ENCODE peak calls at places on chromosomes 12 and 14, in ten cellular contexts. V, Q, R, C, U, H, I, S, O and Y are unnamed samples.
A peak's percentile ranks its signal among the peaks of the same experiment; 100 is the strongest.

GRCh38 chr12:131229426-131230339 is 276.0 kb downstream of the ADGRD1 start:
- DNase-seq in Q (no peak), R (peak; percentile 96), C (no peak), H (peak; percentile 45), O (no peak), S (peak; percentile 60), V (peak; percentile 99), I (no peak), U (peak; percentile 76), Y (peak; percentile 90)

GRCh38 chr14:66746316-66747006 is 238.5 kb downstream of the GPHN start:
- DNase-seq in U (no peak), Q (peak; percentile 78), O (peak; percentile 70), I (peak; percentile 9), R (no peak), S (no peak), C (peak; percentile 27), H (no peak), V (peak; percentile 25), Y (peak; percentile 28)

GRCh38 chr14:32027255-32027939 is 49.7 kb upstream of the ARHGAP5 start:
- DNase-seq in I (no peak), H (no peak), U (no peak), Q (peak; percentile 58), V (no peak), R (no peak), O (no peak), C (no peak), S (no peak), Y (no peak)

GRCh38 chr12:91947459-91947858 is 198.2 kb downstream of the BTG1 start:
- DNase-seq in H (no peak), C (no peak), S (no peak), R (no peak), Q (no peak), V (no peak), I (no peak), O (no peak), U (no peak), Y (no peak)

GRCh38 chr12:78888583-78888982 is 24.0 kb downstream of the SYT1 start:
- DNase-seq in Q (peak; percentile 24), O (no peak), U (no peak), I (no peak), S (no peak), H (no peak), R (no peak), V (no peak), C (no peak), Y (no peak)

GRCh38 chr14:50039734-50040400 is 76.5 kb downstream of the VCPKMT start:
- DNase-seq in I (no peak), C (no peak), S (no peak), V (no peak), R (no peak), U (no peak), H (peak; percentile 68), O (no peak), Q (peak; percentile 93), Y (no peak)

GRCh38 chr14:74580275-74580672 is 31.8 kb downstream of the LTBP2 start:
- DNase-seq in V (no peak), S (no peak), I (no peak), U (peak; percentile 19), O (no peak), H (no peak), R (no peak), C (no peak), Q (no peak), Y (no peak)

GRCh38 chr12:18703326-18703725 is 34.5 kb downstream of the PLCZ1 start:
- DNase-seq in Q (no peak), I (no peak), H (no peak), S (no peak), C (no peak), R (no peak), O (peak; percentile 30), V (no peak), U (no peak), Y (no peak)

GRCh38 chr12:71447691-71448660 is 8.4 kb downstream of the LGR5 start:
- DNase-seq in V (no peak), Q (peak; percentile 5), I (no peak), U (no peak), H (no peak), S (no peak), O (no peak), R (no peak), C (peak; percentile 67), Y (no peak)

GRCh38 chr14:20494935-20495766 is 10.2 kb upstream of the RNASE10 start:
- DNase-seq in S (no peak), I (no peak), Q (peak; percentile 30), V (no peak), U (no peak), O (peak; percentile 70), R (no peak), C (no peak), H (no peak), Y (no peak)

GRCh38 chr12:99767809-99768208 is 120.3 kb downstream of the GARIN6 start:
- DNase-seq in H (no peak), O (peak; percentile 45), I (no peak), R (no peak), Q (peak; percentile 40), V (no peak), C (peak; percentile 15), S (no peak), U (no peak), Y (no peak)

GRCh38 chr14:53845813-53846693 is 110.6 kb downstream of the BMP4 start:
- DNase-seq in S (no peak), H (no peak), O (no peak), Q (no peak), R (no peak), U (no peak), I (no peak), V (no peak), C (no peak), Y (no peak)

GRCh38 chr14:90253826-90254225 is 2.5 kb upstream of the PSMC1 start:
- DNase-seq in V (no peak), H (no peak), U (no peak), O (no peak), S (no peak), C (no peak), Q (no peak), R (no peak), I (no peak), Y (no peak)

GRCh38 chr14:97417331-97417730 is 620.1 kb downstream of the VRK1 start:
- DNase-seq in C (no peak), Q (no peak), V (no peak), H (no peak), O (no peak), U (no peak), I (no peak), S (no peak), R (no peak), Y (no peak)

GRCh38 chr12:106445981-106446380 is 88.4 kb downstream of the POLR3B start:
- DNase-seq in I (no peak), Q (no peak), O (no peak), V (no peak), S (no peak), C (no peak), H (no peak), R (no peak), U (no peak), Y (no peak)

GRCh38 chr12:89756638-89757321 is 48.1 kb upstream of the ATP2B1 start:
- DNase-seq in H (no peak), Q (peak; percentile 100), C (peak; percentile 35), U (no peak), I (peak; percentile 54), O (peak; percentile 99), R (no peak), S (no peak), V (no peak), Y (no peak)